ENCODE peak calls at places on chromosomes 7 and 10, in five cellular contexts. B is A549, P is IMR-90, J is GM23248, Y is OCI-LY7. S is an unnamed sample.

GRCh38 chr7:113824117-113824823 is 94.5 kb downstream of the PPP1R3A start:
- DNase-seq in B (no peak), P (no peak), J (peak; percentile 2), Y (no peak), S (no peak)

GRCh38 chr7:19519443-19519977 is 189.3 kb downstream of the POLR1F start:
- DNase-seq in B (no peak), P (no peak), J (peak; percentile 37), Y (no peak), S (no peak)

GRCh38 chr7:94396606-94397005 is 1.9 kb downstream of the COL1A2 start:
- DNase-seq in B (no peak), P (no peak), J (peak; percentile 81), Y (no peak), S (no peak)

GRCh38 chr7:140390466-140391190 is 7.7 kb downstream of the SLC37A3 start:
- DNase-seq in B (no peak), P (peak; percentile 22), J (peak; percentile 34), Y (peak; percentile 65), S (peak; percentile 68)

GRCh38 chr10:129956902-129957673 is 7.0 kb downstream of the EBF3 start:
- DNase-seq in B (no peak), P (no peak), J (no peak), Y (no peak), S (no peak)

GRCh38 chr10:62384057-62384446 is 9.9 kb downstream of the ZNF365 start:
- DNase-seq in B (no peak), P (peak; percentile 88), J (peak; percentile 95), Y (no peak), S (no peak)

GRCh38 chr10:103544657-103545310 is 51.3 kb downstream of the NEURL1 start:
- DNase-seq in B (no peak), P (no peak), J (no peak), Y (no peak), S (no peak)

GRCh38 chr7:34365011-34365410 is 293.0 kb upstream of the NPSR1 start:
- DNase-seq in B (no peak), P (no peak), J (no peak), Y (no peak), S (no peak)

GRCh38 chr10:69320521-69320920 is 42.2 kb downstream of the HK1 start:
- DNase-seq in B (no peak), P (no peak), J (no peak), Y (no peak), S (no peak)

GRCh38 chr10:62620491-62620890 is 184.0 kb upstream of the ADO start:
- DNase-seq in B (no peak), P (no peak), J (no peak), Y (peak; percentile 38), S (no peak)

GRCh38 chr10:110263164-110263563 is 41.6 kb downstream of the SMNDC1 start:
- DNase-seq in B (no peak), P (no peak), J (no peak), Y (no peak), S (no peak)

GRCh38 chr10:96657385-96657784 is 62.9 kb downstream of the PIK3AP1 start:
- DNase-seq in B (no peak), P (no peak), J (no peak), Y (no peak), S (no peak)
- H3K4me1 ChIP-seq in B (no peaks in the 10 kb centered on the region), P (no peaks in the 10 kb centered on the region), J (no peaks in the 10 kb centered on the region), Y (peaks cover 30% of the 10 kb centered on the region), S (peaks cover 18% of the 10 kb centered on the region)

GRCh38 chr10:43227911-43228782 is 38.7 kb downstream of the RASGEF1A start:
- DNase-seq in B (no peak), P (no peak), J (no peak), Y (no peak), S (no peak)
- H3K4me2 ChIP-seq in B (no peak overlapping the region), P (no peak overlapping the region), J (no peak overlapping the region), Y (no peak overlapping the region), S (no peak overlapping the region)

DNA sequence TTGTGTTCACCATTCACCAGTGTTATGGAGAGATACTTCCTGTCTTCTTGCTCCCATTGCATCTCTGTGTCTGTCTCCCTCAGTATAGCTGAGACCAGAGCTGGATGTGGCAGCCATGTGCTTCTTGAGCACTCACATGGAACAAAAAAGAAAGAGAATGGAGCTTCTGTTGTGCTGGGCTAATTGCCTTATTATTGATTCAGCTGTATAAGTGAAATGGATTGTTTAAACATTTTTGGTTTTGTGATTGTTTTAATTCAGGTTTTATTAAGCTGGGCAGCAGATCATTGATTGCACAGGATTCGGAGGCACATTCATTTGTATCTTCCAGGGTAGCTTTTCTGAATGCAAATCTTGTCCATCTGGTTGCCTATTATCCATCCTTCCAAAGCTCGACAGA is 119.9 kb downstream of the CCNY start:
- DNase-seq in B (no peak), P (no peak), J (no peak), Y (no peak), S (no peak)
- H3K4me1 ChIP-seq in B (peaks cover 48% of the 10 kb centered on the region), P (peaks cover 23% of the 10 kb centered on the region), J (peaks cover 26% of the 10 kb centered on the region), Y (peaks cover 8% of the 10 kb centered on the region), S (peaks cover under 1% of the 10 kb centered on the region)

GRCh38 chr7:16354573-16354972 is 66.8 kb downstream of the CRPPA start:
- DNase-seq in B (no peak), P (no peak), J (no peak), Y (no peak), S (no peak)
- H3K4me2 ChIP-seq in B (no peak overlapping the region), P (no peak overlapping the region), J (no peak overlapping the region), Y (no peak overlapping the region), S (no peak overlapping the region)

GRCh38 chr7:96315109-96315480 is 6.8 kb downstream of the SLC25A13 start:
- DNase-seq in B (no peak), P (no peak), J (no peak), Y (no peak), S (no peak)
- H3K4me1 ChIP-seq in B (no peaks in the 10 kb centered on the region), P (no peaks in the 10 kb centered on the region), J (no peaks in the 10 kb centered on the region), Y (no peaks in the 10 kb centered on the region), S (peaks cover 12% of the 10 kb centered on the region)

GRCh38 chr7:150742286-150742968 is 5.2 kb downstream of the GIMAP5 start:
- DNase-seq in B (no peak), P (no peak), J (no peak), Y (no peak), S (no peak)
- H3K4me2 ChIP-seq in B (no peak overlapping the region), P (no peak overlapping the region), J (no peak overlapping the region), Y (no peak overlapping the region), S (no peak overlapping the region)

GRCh38 chr7:1909476-1909875 is 239.4 kb downstream of the ELFN1 start:
- DNase-seq in B (no peak), P (no peak), J (no peak), Y (no peak), S (no peak)
- H3K4me1 ChIP-seq in B (no peaks in the 10 kb centered on the region), P (peaks cover 20% of the 10 kb centered on the region), J (no peaks in the 10 kb centered on the region), Y (no peaks in the 10 kb centered on the region), S (no peaks in the 10 kb centered on the region)

S was measured in Karpas-422.